ENCODE peak calls at places on chromosomes 12 and 14, in four cellular contexts. N is hepatocyte, K is PC-9, V is fibroblast of lung. I is an unnamed sample.

GRCh38 chr14:70901218-70901772 is 6.0 kb upstream of the PCNX1 start:
- DNase-seq in N (no peak), K (no peak), V (peak), I (no peak)

GRCh38 chr14:32205554-32205953 is 2.5 kb upstream of the RNU6-8 start:
- DNase-seq in N (no peak), K (no peak), V (no peak), I (no peak)

GRCh38 chr12:7190268-7191055 is 976 bp downstream of the PEX5 start:
- DNase-seq in N (peak), K (no peak), V (peak), I (no peak)

GRCh38 chr12:109706747-109707469 is 6.7 kb upstream of the FAM222A start:
- DNase-seq in N (peak), K (no peak), V (no peak), I (no peak)

GRCh38 chr12:100688451-100688864 is 106.1 kb upstream of the ANO4 start:
- DNase-seq in N (no peak), K (no peak), V (no peak), I (no peak)

GRCh38 chr12:4245446-4245845 is 28.1 kb upstream of the CCND2 start:
- DNase-seq in N (no peak), K (no peak), V (no peak), I (no peak)

GRCh38 chr14:25122188-25122587 is 72.2 kb upstream of the STXBP6 start:
- DNase-seq in N (no peak), K (no peak), V (no peak), I (no peak)

GRCh38 chr12:115574831-115575230 is 702.7 kb downstream of the MED13L start:
- DNase-seq in N (no peak), K (no peak), V (no peak), I (no peak)

GRCh38 chr14:53011053-53011462 is 60.2 kb upstream of the FERMT2 start:
- DNase-seq in N (peak), K (peak), V (peak), I (no peak)

GRCh38 chr14:101501858-101502615 is 59.3 kb upstream of the DIO3 start:
- DNase-seq in N (no peak), K (no peak), V (no peak), I (no peak)

GRCh38 chr12:132557969-132558856 is 52.2 kb downstream of the LRCOL1 start:
- DNase-seq in N (no peak), K (no peak), V (no peak), I (no peak)

GRCh38 chr14:78746086-78746595 is 576.0 kb downstream of the NRXN3 start:
- DNase-seq in N (no peak), K (no peak), V (no peak), I (no peak)
- H3K4me3 ChIP-seq in N (no peak), K (no peak), V (no peak), I (no peak)

DNA sequence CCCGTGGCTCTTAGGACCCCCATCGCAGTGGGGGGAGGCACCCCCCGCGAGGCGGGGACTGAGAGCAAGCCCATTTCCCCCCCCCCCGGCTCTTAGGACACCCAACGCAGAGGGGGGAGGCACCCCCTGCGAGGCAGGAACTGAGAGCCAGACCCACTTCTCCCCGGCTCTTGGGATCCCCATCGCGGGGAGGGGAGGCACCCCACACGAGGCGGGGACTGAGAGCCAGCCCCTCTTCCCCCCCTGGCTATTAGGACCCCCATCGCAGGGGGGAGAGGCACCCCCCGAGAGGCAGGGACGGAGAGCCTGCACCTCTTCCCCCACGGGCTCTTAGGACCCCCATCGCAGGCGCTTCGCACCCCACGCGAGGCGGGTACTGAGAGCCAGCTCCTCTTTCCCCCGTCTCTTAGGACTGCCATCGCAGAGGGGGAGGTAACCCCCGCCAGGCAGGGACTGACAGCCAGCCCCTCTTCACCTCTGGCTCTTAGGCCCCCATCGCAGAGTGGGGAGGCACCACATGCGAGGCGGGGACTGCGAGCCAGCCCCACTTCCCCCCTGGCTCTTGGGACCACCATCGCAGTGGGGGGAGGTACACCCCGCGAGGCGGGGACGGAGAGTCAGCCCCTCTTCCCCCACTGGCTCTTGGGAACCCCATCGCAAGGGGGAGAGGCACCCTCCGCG is 46.0 kb downstream of the DDX11 start:
- DNase-seq in N (no peak), K (no peak), V (no peak), I (no peak)
- TF ChIP-seq EZH2 in N (no peak), K (no peak), V (no peak), I (no peak)

GRCh38 chr14:99571303-99571986 is 32.6 kb downstream of the CCDC85C start:
- DNase-seq in N (no peak), K (no peak), V (no peak), I (no peak)

GRCh38 chr14:99572173-99572999 is 31.6 kb downstream of the CCDC85C start:
- DNase-seq in N (peak), K (no peak), V (no peak), I (no peak)

GRCh38 chr14:99568567-99569560 is 35.1 kb downstream of the CCDC85C start:
- DNase-seq in N (no peak), K (no peak), V (peak), I (no peak)

GRCh38 chr14:99570542-99571302 is 33.3 kb downstream of the CCDC85C start:
- DNase-seq in N (no peak), K (no peak), V (no peak), I (no peak)

GRCh38 chr14:99569725-99570541 is 34.1 kb downstream of the CCDC85C start:
- DNase-seq in N (no peak), K (no peak), V (no peak), I (no peak)
- H3K27ac ChIP-seq in N (peak), K (no peak), V (no peak), I (no peak)

GRCh38 chr12:5945071-5946008 is at the start of gene ANO2:
- DNase-seq in N (peak), K (peak), V (no peak), I (no peak)
- H3K4me3 ChIP-seq in N (peak), K (no peak), V (peak), I (peak)

GRCh38 chr12:57627504-57628279 is 5.3 kb downstream of the B4GALNT1 start:
- DNase-seq in N (no peak), K (no peak), V (no peak), I (no peak)
- TF ChIP-seq EZH2 in N (peak), K (no peak), V (peak), I (no peak)

GRCh38 chr14:50828738-50829471 is 2.1 kb downstream of the NIN start:
- DNase-seq in N (no peak), K (no peak), V (no peak), I (no peak)
- H3K27ac ChIP-seq in N (no peak), K (no peak), V (no peak), I (no peak)

GRCh38 chr12:47223848-47224213 is 144.1 kb upstream of the AMIGO2 start:
- DNase-seq in N (peak), K (no peak), V (no peak), I (no peak)
- H3K4me3 ChIP-seq in N (peak), K (no peak), V (no peak), I (peak)